ENCODE peak calls at places on chromosome 10, in nine cellular contexts. One of them, this sample, is unnamed.

GRCh38 chr10:53839437-53840039 is 961.5 kb downstream of the PCDH15 start:
- DNase-seq in H1: no peak
- DNase-seq in uterus: no peak
- DNase-seq in breast epithelium: no peak
- DNase-seq in heart left ventricle: no peak
- DNase-seq in K562: no peak
- DNase-seq in gastrocnemius medialis: no peak
- DNase-seq in IMR-90: peak; percentile 15
- DNase-seq in suprapubic skin: no peak
- DNase-seq in this sample: no peak

GRCh38 chr10:91684841-91685240 is 52.0 kb upstream of the PPP1R3C start:
- DNase-seq in suprapubic skin: no peak
- DNase-seq in heart left ventricle: no peak
- DNase-seq in uterus: no peak
- DNase-seq in K562: no peak
- DNase-seq in gastrocnemius medialis: no peak
- DNase-seq in IMR-90: peak; percentile 34
- DNase-seq in H1: no peak
- DNase-seq in breast epithelium: no peak
- DNase-seq in this sample: no peak

GRCh38 chr10:86522385-86522855 is 828 bp upstream of the WAPL start:
- DNase-seq in uterus: no peak
- DNase-seq in gastrocnemius medialis: no peak
- DNase-seq in suprapubic skin: no peak
- DNase-seq in breast epithelium: no peak
- DNase-seq in IMR-90: no peak
- DNase-seq in H1: no peak
- DNase-seq in heart left ventricle: no peak
- DNase-seq in K562: no peak
- DNase-seq in this sample: no peak

GRCh38 chr10:58513189-58514101 is 773 bp downstream of the BICC1 start:
- DNase-seq in breast epithelium: peak; percentile 49
- DNase-seq in gastrocnemius medialis: peak; percentile 82
- DNase-seq in heart left ventricle: peak; percentile 71
- DNase-seq in H1: no peak
- DNase-seq in IMR-90: peak; percentile 84
- DNase-seq in K562: no peak
- DNase-seq in uterus: peak; percentile 71
- DNase-seq in suprapubic skin: peak; percentile 87
- DNase-seq in this sample: peak; percentile 22

GRCh38 chr10:114526112-114526496 is 121.8 kb upstream of the AFAP1L2 start:
- DNase-seq in K562: no peak
- DNase-seq in gastrocnemius medialis: no peak
- DNase-seq in suprapubic skin: no peak
- DNase-seq in uterus: no peak
- DNase-seq in heart left ventricle: no peak
- DNase-seq in breast epithelium: no peak
- DNase-seq in IMR-90: peak; percentile 16
- DNase-seq in H1: no peak
- DNase-seq in this sample: no peak

GRCh38 chr10:132679640-132680039 is 106.3 kb downstream of the NKX6-2 start:
- DNase-seq in gastrocnemius medialis: no peak
- DNase-seq in H1: no peak
- DNase-seq in K562: no peak
- DNase-seq in breast epithelium: no peak
- DNase-seq in IMR-90: no peak
- DNase-seq in uterus: no peak
- DNase-seq in heart left ventricle: no peak
- DNase-seq in suprapubic skin: peak; percentile 13
- DNase-seq in this sample: no peak

GRCh38 chr10:69884686-69885085 is 83.0 kb downstream of the COL13A1 start:
- DNase-seq in gastrocnemius medialis: no peak
- DNase-seq in suprapubic skin: no peak
- DNase-seq in K562: no peak
- DNase-seq in breast epithelium: no peak
- DNase-seq in heart left ventricle: no peak
- DNase-seq in IMR-90: no peak
- DNase-seq in uterus: no peak
- DNase-seq in H1: no peak
- DNase-seq in this sample: no peak

GRCh38 chr10:31749981-31750850 is 178.4 kb downstream of the ARHGAP12 start:
- DNase-seq in H1: no peak
- DNase-seq in heart left ventricle: peak; percentile 69
- DNase-seq in uterus: peak; percentile 75
- DNase-seq in breast epithelium: no peak
- DNase-seq in suprapubic skin: peak; percentile 75
- DNase-seq in gastrocnemius medialis: no peak
- DNase-seq in IMR-90: no peak
- DNase-seq in K562: no peak
- DNase-seq in this sample: no peak

GRCh38 chr10:115827650-115828049 is 445.4 kb downstream of the GFRA1 start:
- DNase-seq in heart left ventricle: no peak
- DNase-seq in IMR-90: peak; percentile 59
- DNase-seq in breast epithelium: no peak
- DNase-seq in gastrocnemius medialis: no peak
- DNase-seq in K562: no peak
- DNase-seq in H1: no peak
- DNase-seq in uterus: no peak
- DNase-seq in suprapubic skin: no peak
- DNase-seq in this sample: no peak

GRCh38 chr10:76177945-76178344 is 746.5 kb downstream of the LRMDA start:
- DNase-seq in K562: no peak
- DNase-seq in uterus: no peak
- DNase-seq in breast epithelium: no peak
- DNase-seq in heart left ventricle: no peak
- DNase-seq in H1: no peak
- DNase-seq in suprapubic skin: no peak
- DNase-seq in gastrocnemius medialis: no peak
- DNase-seq in IMR-90: no peak
- DNase-seq in this sample: no peak

GRCh38 chr10:110151467-110151866 is 55.9 kb upstream of the MXI1 start:
- DNase-seq in heart left ventricle: no peak
- DNase-seq in K562: peak; percentile 34
- DNase-seq in IMR-90: no peak
- DNase-seq in uterus: no peak
- DNase-seq in suprapubic skin: no peak
- DNase-seq in breast epithelium: peak; percentile 63
- DNase-seq in H1: no peak
- DNase-seq in gastrocnemius medialis: no peak
- DNase-seq in this sample: peak; percentile 21

GRCh38 chr10:5582736-5583135 is 58.0 kb downstream of the CALML3 start:
- DNase-seq in gastrocnemius medialis: no peak
- DNase-seq in suprapubic skin: no peak
- DNase-seq in uterus: no peak
- DNase-seq in breast epithelium: no peak
- DNase-seq in IMR-90: no peak
- DNase-seq in H1: no peak
- DNase-seq in K562: peak; percentile 76
- DNase-seq in heart left ventricle: no peak
- DNase-seq in this sample: no peak

GRCh38 chr10:48568546-48568945 is 36.3 kb downstream of the ARHGAP22 start:
- DNase-seq in heart left ventricle: no peak
- DNase-seq in uterus: no peak
- DNase-seq in H1: no peak
- DNase-seq in gastrocnemius medialis: no peak
- DNase-seq in K562: no peak
- DNase-seq in IMR-90: no peak
- DNase-seq in breast epithelium: no peak
- DNase-seq in suprapubic skin: no peak
- DNase-seq in this sample: no peak

GRCh38 chr10:421170-421569 is 268.3 kb downstream of the DIP2C start:
- DNase-seq in breast epithelium: no peak
- DNase-seq in H1: no peak
- DNase-seq in heart left ventricle: no peak
- DNase-seq in K562: no peak
- DNase-seq in gastrocnemius medialis: no peak
- DNase-seq in IMR-90: no peak
- DNase-seq in suprapubic skin: no peak
- DNase-seq in uterus: no peak
- DNase-seq in this sample: no peak
- TF ChIP-seq CTCF in breast epithelium: no peak
- TF ChIP-seq CTCF in H1: no peak
- TF ChIP-seq CTCF in heart left ventricle: no peak
- TF ChIP-seq CTCF in K562: no peak
- TF ChIP-seq CTCF in gastrocnemius medialis: no peak
- TF ChIP-seq CTCF in IMR-90: no peak
- TF ChIP-seq CTCF in suprapubic skin: no peak
- TF ChIP-seq CTCF in uterus: no peak
- TF ChIP-seq CTCF in this sample: no peak

GRCh38 chr10:74151057-74151878 is at the start of gene ADK:
- DNase-seq in breast epithelium: peak; percentile 99
- DNase-seq in gastrocnemius medialis: peak; percentile 99
- DNase-seq in H1: peak; percentile 98
- DNase-seq in K562: peak; percentile 99
- DNase-seq in suprapubic skin: peak; percentile 100
- DNase-seq in heart left ventricle: peak; percentile 100
- DNase-seq in IMR-90: peak; percentile 96
- DNase-seq in uterus: peak; percentile 100
- DNase-seq in this sample: peak; percentile 99
- TF ChIP-seq POLR2A in breast epithelium: no peak
- TF ChIP-seq POLR2A in gastrocnemius medialis: peak; percentile 93
- TF ChIP-seq POLR2A in H1: peak; percentile 95
- TF ChIP-seq POLR2A in K562: peak; percentile 87
- TF ChIP-seq POLR2A in suprapubic skin: no peak
- TF ChIP-seq POLR2A in heart left ventricle: peak; percentile 93
- TF ChIP-seq POLR2A in IMR-90: peak; percentile 26
- TF ChIP-seq POLR2A in uterus: peak; percentile 65
- TF ChIP-seq POLR2A in this sample: peak; percentile 80

GRCh38 chr10:71262817-71263216 is 50.4 kb downstream of the UNC5B start:
- DNase-seq in breast epithelium: no peak
- DNase-seq in IMR-90: no peak
- DNase-seq in H1: no peak
- DNase-seq in K562: no peak
- DNase-seq in suprapubic skin: no peak
- DNase-seq in heart left ventricle: no peak
- DNase-seq in uterus: no peak
- DNase-seq in gastrocnemius medialis: no peak
- DNase-seq in this sample: no peak

GRCh38 chr10:71259815-71260501 is 47.6 kb downstream of the UNC5B start:
- DNase-seq in uterus: no peak
- DNase-seq in gastrocnemius medialis: no peak
- DNase-seq in breast epithelium: no peak
- DNase-seq in heart left ventricle: no peak
- DNase-seq in suprapubic skin: no peak
- DNase-seq in K562: no peak
- DNase-seq in IMR-90: no peak
- DNase-seq in H1: no peak
- DNase-seq in this sample: peak; percentile 50

GRCh38 chr10:71262027-71262426 is 49.7 kb downstream of the UNC5B start:
- DNase-seq in uterus: no peak
- DNase-seq in K562: no peak
- DNase-seq in H1: no peak
- DNase-seq in gastrocnemius medialis: no peak
- DNase-seq in breast epithelium: no peak
- DNase-seq in IMR-90: no peak
- DNase-seq in suprapubic skin: no peak
- DNase-seq in heart left ventricle: no peak
- DNase-seq in this sample: no peak

GRCh38 chr10:71259282-71259681 is 46.9 kb downstream of the UNC5B start:
- DNase-seq in suprapubic skin: no peak
- DNase-seq in K562: no peak
- DNase-seq in gastrocnemius medialis: no peak
- DNase-seq in uterus: no peak
- DNase-seq in H1: no peak
- DNase-seq in heart left ventricle: no peak
- DNase-seq in IMR-90: no peak
- DNase-seq in breast epithelium: no peak
- DNase-seq in this sample: no peak

GRCh38 chr10:71260622-71261325 is 48.4 kb downstream of the UNC5B start:
- DNase-seq in breast epithelium: peak; percentile 47
- DNase-seq in H1: no peak
- DNase-seq in suprapubic skin: no peak
- DNase-seq in IMR-90: peak; percentile 96
- DNase-seq in heart left ventricle: peak; percentile 83
- DNase-seq in K562: no peak
- DNase-seq in uterus: peak; percentile 88
- DNase-seq in gastrocnemius medialis: no peak
- DNase-seq in this sample: no peak
- TF ChIP-seq CTCF in breast epithelium: no peak
- TF ChIP-seq CTCF in H1: no peak
- TF ChIP-seq CTCF in suprapubic skin: no peak
- TF ChIP-seq CTCF in IMR-90: peak; percentile 24
- TF ChIP-seq CTCF in heart left ventricle: no peak
- TF ChIP-seq CTCF in K562: peak; percentile 5
- TF ChIP-seq CTCF in uterus: no peak
- TF ChIP-seq CTCF in gastrocnemius medialis: no peak
- TF ChIP-seq CTCF in this sample: no peak

GRCh38 chr10:35412900-35413491 is 76.7 kb downstream of the CCNY start:
- DNase-seq in H1: no peak
- DNase-seq in uterus: peak; percentile 8
- DNase-seq in K562: peak; percentile 33
- DNase-seq in gastrocnemius medialis: no peak
- DNase-seq in heart left ventricle: no peak
- DNase-seq in suprapubic skin: no peak
- DNase-seq in breast epithelium: no peak
- DNase-seq in IMR-90: peak; percentile 61
- DNase-seq in this sample: no peak
- TF ChIP-seq POLR2A in H1: no peak
- TF ChIP-seq POLR2A in uterus: no peak
- TF ChIP-seq POLR2A in K562: no peak
- TF ChIP-seq POLR2A in gastrocnemius medialis: no peak
- TF ChIP-seq POLR2A in heart left ventricle: no peak
- TF ChIP-seq POLR2A in suprapubic skin: no peak
- TF ChIP-seq POLR2A in breast epithelium: no peak
- TF ChIP-seq POLR2A in IMR-90: no peak
- TF ChIP-seq POLR2A in this sample: no peak